ENCODE peak calls at places on chromosomes 16 and 17, in six cellular contexts. W is PC-9; N is effector memory CD4-positive, alpha-beta T cell; Q is ascending aorta; Z is heart right ventricle; D is fibroblast of lung. M is an unnamed sample.
A peak's percentile ranks its signal among the peaks of the same experiment; 100 is the strongest.

GRCh38 chr17:45924332-45924820 is 30.0 kb downstream of the MAPT start:
- DNase-seq in N (no peak), D (no peak), Z (no peak), W (no peak), Q (no peak), M (no peak)

GRCh38 chr17:81153340-81153803 is 11.9 kb upstream of the PVALEF start:
- DNase-seq in D (peak; percentile 18), Q (no peak), W (no peak), Z (no peak), N (peak; percentile 13), M (no peak)

GRCh38 chr16:25187491-25187795 is 29.3 kb upstream of the AQP8 start:
- DNase-seq in W (no peak), Q (no peak), N (no peak), Z (no peak), D (no peak), M (no peak)

GRCh38 chr17:12133183-12133582 is 112.5 kb downstream of the MAP2K4 start:
- DNase-seq in Q (no peak), W (no peak), N (no peak), Z (no peak), D (no peak), M (no peak)

GRCh38 chr16:85347213-85347591 is 234.9 kb upstream of the CIBAR2 start:
- DNase-seq in W (peak; percentile 44), Z (no peak), D (peak; percentile 37), N (no peak), Q (no peak), M (no peak)

GRCh38 chr17:18064053-18064452 is 23.7 kb upstream of the DRG2 start:
- DNase-seq in Z (no peak), W (no peak), N (no peak), Q (no peak), D (no peak), M (no peak)

GRCh38 chr17:19979917-19980770 is 2.5 kb upstream of the AKAP10 start:
- DNase-seq in W (no peak), D (no peak), Q (no peak), Z (peak; percentile 65), N (no peak), M (no peak)

GRCh38 chr16:180101-180920 is at the start of gene HBQ1:
- DNase-seq in N (no peak), Z (peak; percentile 24), W (no peak), D (no peak), Q (no peak), M (no peak)

GRCh38 chr17:61989509-61989908 is 61.7 kb upstream of the INTS2 start:
- DNase-seq in Q (no peak), W (no peak), N (no peak), Z (no peak), D (no peak), M (no peak)

GRCh38 chr16:84449156-84450140 is 55.0 kb downstream of the MEAK7 start:
- DNase-seq in D (no peak), N (no peak), Z (no peak), Q (no peak), W (no peak), M (no peak)

GRCh38 chr16:11080999-11081630 is 136.8 kb downstream of the CLEC16A start:
- DNase-seq in Z (no peak), Q (no peak), D (no peak), N (no peak), W (no peak), M (no peak)

GRCh38 chr16:11079657-11080187 is 135.4 kb downstream of the CLEC16A start:
- DNase-seq in W (no peak), Q (no peak), N (no peak), D (peak; percentile 93), Z (no peak), M (no peak)

GRCh38 chr16:11076259-11077018 is 132.1 kb downstream of the CLEC16A start:
- DNase-seq in W (no peak), D (no peak), Z (no peak), Q (no peak), N (no peak), M (no peak)

GRCh38 chr16:11080327-11080967 is 136.1 kb downstream of the CLEC16A start:
- DNase-seq in Z (no peak), N (no peak), D (no peak), Q (no peak), W (no peak), M (no peak)

DNA sequence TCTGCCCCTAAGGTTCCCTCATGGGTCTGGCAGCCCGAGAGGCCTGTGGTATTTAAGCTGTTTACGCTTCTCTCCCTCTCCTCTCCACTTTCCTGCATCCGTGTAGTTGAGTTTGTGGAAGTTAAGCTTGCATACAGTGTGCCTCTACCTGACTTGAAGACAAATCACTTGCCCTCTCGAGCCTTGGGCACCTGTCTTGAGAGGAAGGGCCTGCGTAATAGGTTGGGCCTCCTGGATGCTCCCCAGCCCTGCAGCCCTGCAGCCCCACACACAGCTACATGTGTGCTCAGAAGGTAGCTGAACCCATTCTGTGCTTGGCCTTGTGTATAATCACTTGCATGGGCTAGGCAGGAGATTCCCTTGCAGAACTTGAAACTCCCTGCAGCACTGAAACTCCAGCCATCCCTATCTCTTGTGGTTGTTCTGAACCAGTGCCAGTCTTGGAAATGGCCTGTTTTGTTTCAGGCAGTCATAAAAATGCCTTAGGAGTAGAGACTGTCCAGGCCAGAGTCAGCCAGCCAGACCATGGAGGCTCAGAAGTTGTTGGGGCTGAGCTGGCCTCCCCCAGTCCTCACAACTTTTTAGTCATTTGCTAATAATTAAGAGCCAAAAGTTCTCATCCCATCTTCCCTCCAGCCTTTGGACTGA is 134.6 kb downstream of the CLEC16A start:
- DNase-seq in Q (no peak), Z (no peak), N (no peak), W (no peak), D (peak; percentile 82), M (no peak)
- H3K27ac ChIP-seq in Q (peak overlapping the region; percentile 71), Z (no peak overlapping the region), N (no peak overlapping the region), W (no peak overlapping the region), D (peak overlapping the region; percentile 90), M (no peak overlapping the region)

GRCh38 chr17:10380631-10381408 is 8.0 kb upstream of the MYH13 start:
- DNase-seq in N (no peak), Z (no peak), D (peak; percentile 49), W (no peak), Q (no peak), M (no peak)
- H3K4me1 ChIP-seq in N (no peaks in the 10 kb centered on the region), Z (no peaks in the 10 kb centered on the region), D (no peaks in the 10 kb centered on the region), W (no peaks in the 10 kb centered on the region), Q (no peaks in the 10 kb centered on the region), M (no peaks in the 10 kb centered on the region)

GRCh38 chr17:82229686-82230626 is 1.1 kb downstream of the SLC16A3 start:
- DNase-seq in Q (no peak), D (peak; percentile 22), N (no peak), W (no peak), Z (no peak), M (no peak)
- H3K4me3 ChIP-seq in Q (peak overlapping the region; percentile 59), D (peak overlapping the region; percentile 68), N (peak overlapping the region; percentile 55), W (peak overlapping the region; percentile 72), Z (peak overlapping the region; percentile 76), M (peak overlapping the region; percentile 45)

GRCh38 chr17:77443743-77444260 is 303.0 kb downstream of the SEC14L1 start:
- DNase-seq in Z (no peak), D (no peak), N (no peak), Q (no peak), W (no peak), M (no peak)
- H3K27ac ChIP-seq in Z (peak overlapping the region; percentile 82), D (peak overlapping the region; percentile 92), N (peak overlapping the region; percentile 95), Q (no peak overlapping the region), W (no peak overlapping the region), M (no peak overlapping the region)

GRCh38 chr17:43581130-43581529 is 35.0 kb upstream of the ETV4 start:
- DNase-seq in W (no peak), D (no peak), Q (no peak), N (no peak), Z (no peak), M (no peak)
- H3K4me1 ChIP-seq in W (peaks cover 43% of the 10 kb centered on the region), D (peaks cover 4% of the 10 kb centered on the region), Q (peaks cover 16% of the 10 kb centered on the region), N (peaks cover 10% of the 10 kb centered on the region), Z (peaks cover 63% of the 10 kb centered on the region), M (peaks cover 2% of the 10 kb centered on the region)

GRCh38 chr17:49972486-49973270 is 3.7 kb downstream of the DLX4 start:
- DNase-seq in Q (no peak), W (no peak), Z (no peak), D (no peak), N (no peak), M (no peak)
- H3K4me3 ChIP-seq in Q (no peak overlapping the region), W (no peak overlapping the region), Z (peak overlapping the region; percentile 14), D (no peak overlapping the region), N (no peak overlapping the region), M (no peak overlapping the region)

GRCh38 chr17:37385439-37385990 is 9.7 kb downstream of the C17orf78 start:
- DNase-seq in W (no peak), D (no peak), N (no peak), Q (no peak), Z (no peak), M (no peak)

GRCh38 chr17:37386462-37386861 is 10.7 kb downstream of the C17orf78 start:
- DNase-seq in W (no peak), N (no peak), Z (no peak), D (no peak), Q (no peak), M (no peak)

GRCh38 chr17:37389160-37389559 is 13.4 kb downstream of the C17orf78 start:
- DNase-seq in Z (no peak), D (no peak), W (no peak), N (no peak), Q (no peak), M (no peak)

GRCh38 chr17:37391146-37391545 is 15.4 kb downstream of the C17orf78 start:
- DNase-seq in Z (no peak), D (no peak), W (no peak), N (no peak), Q (no peak), M (no peak)

GRCh38 chr17:37388266-37388665 is 12.5 kb downstream of the C17orf78 start:
- DNase-seq in W (no peak), N (no peak), D (no peak), Z (no peak), Q (no peak), M (no peak)
- H3K27ac ChIP-seq in W (no peak overlapping the region), N (no peak overlapping the region), D (no peak overlapping the region), Z (no peak overlapping the region), Q (no peak overlapping the region), M (no peak overlapping the region)